ENCODE peak calls at places on chromosomes 7 and 10, in seven cellular contexts. N, I, E, H, C, A and P are unnamed samples.

GRCh38 chr10:5942001-5942400 is 35.3 kb downstream of the IL15RA start:
- DNase-seq in N (no peak), I (no peak), E (no peak), H (no peak), C (no peak), A (no peak), P (no peak)

GRCh38 chr10:21281765-21282484 is 243.6 kb downstream of the SKIDA1 start:
- DNase-seq in N (no peak), I (no peak), E (no peak), H (no peak), C (no peak), A (no peak), P (no peak)

GRCh38 chr10:124990671-124991625 is 49.0 kb downstream of the ZRANB1 start:
- DNase-seq in N (no peak), I (no peak), E (no peak), H (no peak), C (no peak), A (no peak), P (no peak)

GRCh38 chr10:23065549-23065948 is 29.8 kb upstream of the MSRB2 start:
- DNase-seq in N (peak), I (no peak), E (no peak), H (no peak), C (no peak), A (no peak), P (no peak)

GRCh38 chr7:74452748-74453320 is 872 bp upstream of the GTF2IRD1 start:
- DNase-seq in N (no peak), I (no peak), E (peak), H (no peak), C (no peak), A (no peak), P (no peak)

GRCh38 chr10:2079603-2080078 is 342.3 kb upstream of the ADARB2 start:
- DNase-seq in N (no peak), I (no peak), E (no peak), H (no peak), C (no peak), A (no peak), P (no peak)

GRCh38 chr7:52017802-52018679 is 701.4 kb upstream of the COBL start:
- DNase-seq in N (no peak), I (no peak), E (no peak), H (no peak), C (peak), A (no peak), P (no peak)

GRCh38 chr10:6722616-6723004 is 142.5 kb upstream of the PRKCQ start:
- DNase-seq in N (no peak), I (peak), E (no peak), H (no peak), C (no peak), A (no peak), P (no peak)

GRCh38 chr10:35739998-35740397 is 97.9 kb upstream of the FZD8 start:
- DNase-seq in N (no peak), I (no peak), E (no peak), H (no peak), C (no peak), A (no peak), P (no peak)

GRCh38 chr7:2926898-2927405 is 82.8 kb upstream of the GNA12 start:
- DNase-seq in N (no peak), I (no peak), E (no peak), H (no peak), C (no peak), A (peak), P (no peak)

GRCh38 chr10:110310741-110311140 is 6.0 kb upstream of the SMNDC1 start:
- DNase-seq in N (no peak), I (no peak), E (no peak), H (no peak), C (no peak), A (no peak), P (no peak)

GRCh38 chr10:131946321-131946751 is 35.4 kb downstream of the BNIP3 start:
- DNase-seq in N (no peak), I (no peak), E (no peak), H (no peak), C (no peak), A (no peak), P (no peak)

GRCh38 chr7:116393654-116394053 is 105.9 kb upstream of the CAV2 start:
- DNase-seq in N (peak), I (no peak), E (no peak), H (no peak), C (no peak), A (no peak), P (no peak)

GRCh38 chr10:133161486-133162051 is 1.6 kb downstream of the KNDC1 start:
- DNase-seq in N (no peak), I (no peak), E (no peak), H (no peak), C (no peak), A (no peak), P (no peak)

GRCh38 chr7:54663186-54663585 is 95.8 kb downstream of the SEC61G start:
- DNase-seq in N (no peak), I (no peak), E (no peak), H (no peak), C (no peak), A (no peak), P (no peak)

GRCh38 chr10:124378817-124379510 is 39.8 kb downstream of the OAT start:
- DNase-seq in N (no peak), I (peak), E (no peak), H (no peak), C (no peak), A (peak), P (no peak)

GRCh38 chr10:43230909-43231522 is 35.8 kb downstream of the RASGEF1A start:
- DNase-seq in N (peak), I (no peak), E (no peak), H (no peak), C (no peak), A (no peak), P (no peak)

GRCh38 chr10:58932821-58933314 is 243.6 kb upstream of the PHYHIPL start:
- DNase-seq in N (no peak), I (no peak), E (no peak), H (no peak), C (no peak), A (no peak), P (no peak)

GRCh38 chr10:44234471-44234850 is 150.4 kb downstream of the CXCL12 start:
- DNase-seq in N (no peak), I (peak), E (no peak), H (no peak), C (no peak), A (no peak), P (no peak)

GRCh38 chr10:133335238-133336122 is 1.2 kb downstream of the CALY start:
- DNase-seq in N (peak), I (no peak), E (peak), H (no peak), C (peak), A (no peak), P (peak)

GRCh38 chr7:131285558-131285957 is 42.1 kb upstream of the MKLN1 start:
- DNase-seq in N (no peak), I (no peak), E (no peak), H (no peak), C (no peak), A (no peak), P (no peak)

GRCh38 chr10:49177391-49178355 is 10.5 kb downstream of the TMEM273 start:
- DNase-seq in N (peak), I (peak), E (peak), H (no peak), C (peak), A (no peak), P (peak)

GRCh38 chr10:47409866-47410256 is 25.8 kb upstream of the ZNF488 start:
- DNase-seq in N (no peak), I (no peak), E (no peak), H (no peak), C (no peak), A (no peak), P (no peak)

GRCh38 chr7:17408904-17409290 is 110.4 kb downstream of the AHR start:
- DNase-seq in N (no peak), I (peak), E (no peak), H (no peak), C (no peak), A (no peak), P (no peak)

GRCh38 chr10:32972454-32972853 is 14.4 kb upstream of the ITGB1 start:
- DNase-seq in N (no peak), I (no peak), E (no peak), H (no peak), C (no peak), A (peak), P (no peak)

GRCh38 chr10:112807013-112807412 is 143.0 kb upstream of the TCF7L2 start:
- DNase-seq in N (no peak), I (no peak), E (no peak), H (no peak), C (no peak), A (no peak), P (no peak)

GRCh38 chr7:25186436-25186835 is 41.9 kb downstream of the NPVF start:
- DNase-seq in N (no peak), I (no peak), E (no peak), H (no peak), C (no peak), A (no peak), P (no peak)

GRCh38 chr7:130853503-130854279 is 119.7 kb upstream of the KLF14 start:
- DNase-seq in N (no peak), I (peak), E (no peak), H (no peak), C (no peak), A (no peak), P (no peak)

GRCh38 chr7:1592299-1592842 is 22.5 kb upstream of the PSMG3 start:
- DNase-seq in N (no peak), I (no peak), E (no peak), H (no peak), C (no peak), A (no peak), P (no peak)

GRCh38 chr7:39761435-39761834 is 138.1 kb downstream of the RALA start:
- DNase-seq in N (no peak), I (no peak), E (no peak), H (peak), C (no peak), A (peak), P (no peak)

GRCh38 chr10:132648072-132648855 is 110.7 kb downstream of the INPP5A start:
- DNase-seq in N (no peak), I (no peak), E (no peak), H (no peak), C (no peak), A (no peak), P (no peak)

GRCh38 chr7:137760111-137760510 is 86.7 kb downstream of the DGKI start:
- DNase-seq in N (no peak), I (no peak), E (no peak), H (peak), C (no peak), A (peak), P (no peak)

GRCh38 chr7:130345106-130345505 is 490 bp downstream of the CPA5 start:
- DNase-seq in N (no peak), I (no peak), E (no peak), H (peak), C (no peak), A (peak), P (no peak)

GRCh38 chr10:22544325-22545068 is 169.9 kb downstream of the PIP4K2A start:
- DNase-seq in N (no peak), I (no peak), E (no peak), H (no peak), C (no peak), A (no peak), P (no peak)

GRCh38 chr10:17744395-17744841 is 7.6 kb upstream of the TMEM236 start:
- DNase-seq in N (no peak), I (no peak), E (no peak), H (no peak), C (no peak), A (no peak), P (peak)

GRCh38 chr7:114502454-114503254 is 88.0 kb downstream of the FOXP2 start:
- DNase-seq in N (no peak), I (no peak), E (no peak), H (peak), C (no peak), A (peak), P (no peak)

GRCh38 chr10:24723386-24723787 is 300 bp downstream of the ARHGAP21 start:
- DNase-seq in N (no peak), I (no peak), E (no peak), H (no peak), C (peak), A (no peak), P (no peak)

GRCh38 chr7:24945899-24946298 is 34.1 kb downstream of the OSBPL3 start:
- DNase-seq in N (no peak), I (no peak), E (no peak), H (no peak), C (no peak), A (no peak), P (no peak)